ENCODE peak calls at places on chromosomes 6 and 20, in ten cellular contexts. A, Y, S, Z, B, E, V, T, Q and I are unnamed samples.

GRCh38 chr6:130615816-130616215 is 211.4 kb upstream of the SMLR1 start:
- DNase-seq in A (no peak), Y (no peak), S (no peak), Z (no peak), B (no peak), E (no peak), V (no peak), T (no peak), Q (no peak), I (no peak)

GRCh38 chr20:38547288-38547825 is 33.6 kb upstream of the ADIG start:
- DNase-seq in A (no peak), Y (no peak), S (no peak), Z (no peak), B (no peak), E (no peak), V (no peak), T (no peak), Q (no peak), I (no peak)

GRCh38 chr20:57464642-57465211 is 60.2 kb downstream of the CTCFL start:
- DNase-seq in A (no peak), Y (peak), S (no peak), Z (no peak), B (no peak), E (no peak), V (no peak), T (no peak), Q (no peak), I (no peak)

GRCh38 chr6:29953706-29954105 is 11.4 kb downstream of the HLA-A start:
- DNase-seq in A (no peak), Y (no peak), S (no peak), Z (no peak), B (no peak), E (no peak), V (no peak), T (no peak), Q (no peak), I (no peak)

GRCh38 chr6:15249371-15250019 is 3.6 kb downstream of the JARID2 start:
- DNase-seq in A (no peak), Y (peak), S (no peak), Z (no peak), B (no peak), E (no peak), V (no peak), T (no peak), Q (no peak), I (no peak)

GRCh38 chr6:99736302-99736701 is 129.7 kb downstream of the PRDM13 start:
- DNase-seq in A (no peak), Y (no peak), S (no peak), Z (no peak), B (no peak), E (no peak), V (no peak), T (no peak), Q (no peak), I (no peak)

GRCh38 chr6:159067334-159067733 is 22.5 kb upstream of the TAGAP start:
- DNase-seq in A (no peak), Y (no peak), S (no peak), Z (no peak), B (no peak), E (no peak), V (no peak), T (no peak), Q (no peak), I (no peak)

GRCh38 chr6:2783188-2783957 is 18.2 kb downstream of the WRNIP1 start:
- DNase-seq in A (no peak), Y (no peak), S (no peak), Z (no peak), B (no peak), E (no peak), V (no peak), T (no peak), Q (no peak), I (no peak)

GRCh38 chr6:25253371-25253770 is 25.8 kb upstream of the CARMIL1 start:
- DNase-seq in A (no peak), Y (no peak), S (no peak), Z (no peak), B (no peak), E (no peak), V (no peak), T (no peak), Q (no peak), I (no peak)

GRCh38 chr6:39280247-39280731 is 33.9 kb downstream of the KCNK17 start:
- DNase-seq in A (no peak), Y (no peak), S (no peak), Z (no peak), B (no peak), E (no peak), V (no peak), T (no peak), Q (no peak), I (no peak)

GRCh38 chr20:32240220-32240619 is 32.5 kb downstream of the POFUT1 start:
- DNase-seq in A (no peak), Y (no peak), S (no peak), Z (no peak), B (no peak), E (peak), V (no peak), T (no peak), Q (no peak), I (no peak)

GRCh38 chr6:96391776-96392175 is 129.8 kb upstream of the UFL1 start:
- DNase-seq in A (no peak), Y (peak), S (no peak), Z (no peak), B (no peak), E (no peak), V (no peak), T (no peak), Q (no peak), I (peak)

GRCh38 chr20:5119435-5120188 is at the start of gene PCNA:
- DNase-seq in A (peak), Y (peak), S (peak), Z (peak), B (peak), E (peak), V (peak), T (peak), Q (peak), I (peak)

GRCh38 chr6:16205377-16206144 is 32.8 kb upstream of the GMPR start:
- DNase-seq in A (no peak), Y (peak), S (no peak), Z (no peak), B (no peak), E (no peak), V (peak), T (peak), Q (no peak), I (peak)

GRCh38 chr6:15264902-15265761 is 19.3 kb downstream of the JARID2 start:
- DNase-seq in A (no peak), Y (peak), S (no peak), Z (no peak), B (no peak), E (no peak), V (no peak), T (peak), Q (no peak), I (peak)

GRCh38 chr6:5246870-5247161 is 13.9 kb downstream of the LYRM4 start:
- DNase-seq in A (no peak), Y (no peak), S (no peak), Z (no peak), B (no peak), E (no peak), V (no peak), T (no peak), Q (no peak), I (no peak)

GRCh38 chr6:21455071-21455470 is 138.5 kb upstream of the SOX4 start:
- DNase-seq in A (no peak), Y (peak), S (no peak), Z (no peak), B (no peak), E (no peak), V (no peak), T (no peak), Q (no peak), I (no peak)

GRCh38 chr6:27161946-27162603 is 85.4 kb upstream of the PRSS16 start:
- DNase-seq in A (no peak), Y (peak), S (no peak), Z (no peak), B (no peak), E (no peak), V (peak), T (peak), Q (no peak), I (peak)

GRCh38 chr6:106870069-106870468 is 104.5 kb downstream of the CD24 start:
- DNase-seq in A (no peak), Y (peak), S (no peak), Z (no peak), B (no peak), E (no peak), V (peak), T (no peak), Q (no peak), I (no peak)

GRCh38 chr6:6975395-6976111 is 132.2 kb upstream of the RREB1 start:
- DNase-seq in A (no peak), Y (peak), S (no peak), Z (no peak), B (no peak), E (no peak), V (no peak), T (no peak), Q (no peak), I (no peak)

GRCh38 chr20:60970601-60971000 is 281.5 kb upstream of the CDH4 start:
- DNase-seq in A (no peak), Y (no peak), S (no peak), Z (no peak), B (no peak), E (no peak), V (no peak), T (no peak), Q (no peak), I (no peak)

GRCh38 chr6:43163899-43164298 is 7.2 kb upstream of the SRF start:
- DNase-seq in A (no peak), Y (no peak), S (no peak), Z (no peak), B (no peak), E (no peak), V (no peak), T (no peak), Q (no peak), I (no peak)

GRCh38 chr20:16580127-16580526 is 6.9 kb upstream of the KIF16B start:
- DNase-seq in A (no peak), Y (peak), S (no peak), Z (no peak), B (no peak), E (no peak), V (no peak), T (peak), Q (no peak), I (no peak)

GRCh38 chr6:20673458-20673857 is 139.2 kb downstream of the CDKAL1 start:
- DNase-seq in A (no peak), Y (no peak), S (no peak), Z (no peak), B (no peak), E (no peak), V (no peak), T (no peak), Q (no peak), I (no peak)

GRCh38 chr20:63014710-63015109 is 7.9 kb upstream of the BHLHE23 start:
- DNase-seq in A (no peak), Y (peak), S (no peak), Z (no peak), B (no peak), E (no peak), V (no peak), T (no peak), Q (no peak), I (no peak)

GRCh38 chr6:119333707-119334295 is 15.8 kb downstream of the MAN1A1 start:
- DNase-seq in A (no peak), Y (no peak), S (no peak), Z (no peak), B (no peak), E (no peak), V (no peak), T (no peak), Q (no peak), I (no peak)

GRCh38 chr6:80637312-80637711 is 530.8 kb downstream of the BCKDHB start:
- DNase-seq in A (no peak), Y (peak), S (no peak), Z (no peak), B (no peak), E (no peak), V (no peak), T (peak), Q (no peak), I (no peak)

GRCh38 chr6:40732878-40733277 is 145.7 kb upstream of the LRFN2 start:
- DNase-seq in A (no peak), Y (no peak), S (no peak), Z (no peak), B (no peak), E (no peak), V (no peak), T (no peak), Q (no peak), I (no peak)

GRCh38 chr6:29602564-29603361 is 17.8 kb downstream of the OR2H2 start:
- DNase-seq in A (no peak), Y (peak), S (no peak), Z (no peak), B (no peak), E (no peak), V (no peak), T (peak), Q (no peak), I (no peak)

GRCh38 chr6:113073611-113074191 is 726.6 kb downstream of the RFPL4B start:
- DNase-seq in A (no peak), Y (peak), S (no peak), Z (no peak), B (no peak), E (no peak), V (no peak), T (peak), Q (no peak), I (peak)

GRCh38 chr6:136378888-136379287 is 89.2 kb upstream of the BCLAF1 start:
- DNase-seq in A (no peak), Y (no peak), S (no peak), Z (no peak), B (no peak), E (no peak), V (no peak), T (no peak), Q (no peak), I (no peak)

GRCh38 chr6:999552-999951 is 306.6 kb upstream of the EXOC2 start:
- DNase-seq in A (no peak), Y (no peak), S (no peak), Z (no peak), B (no peak), E (no peak), V (no peak), T (no peak), Q (no peak), I (no peak)